ENCODE peak calls at places on chromosomes 6 and 20, in five cellular contexts. H, V, Y, Z and F are unnamed samples.

GRCh38 chr6:28522594-28523557 is 2.8 kb upstream of the GPX5 start:
- DNase-seq in H (no peak), V (no peak), Y (no peak), Z (no peak), F (no peak)

GRCh38 chr20:1952737-1953530 is 40.9 kb downstream of the PDYN start:
- DNase-seq in H (no peak), V (no peak), Y (no peak), Z (peak; percentile 53), F (no peak)

GRCh38 chr6:118386975-118387374 is 161.1 kb upstream of the PLN start:
- DNase-seq in H (no peak), V (no peak), Y (no peak), Z (no peak), F (no peak)

GRCh38 chr6:1463275-1463674 is 73.9 kb downstream of the FOXF2 start:
- DNase-seq in H (no peak), V (peak; percentile 46), Y (no peak), Z (no peak), F (no peak)

GRCh38 chr6:6771224-6771915 is 182.8 kb downstream of the LY86 start:
- DNase-seq in H (no peak), V (no peak), Y (no peak), Z (no peak), F (no peak)

GRCh38 chr20:20003088-20003954 is 13.8 kb upstream of the NAA20 start:
- DNase-seq in H (no peak), V (no peak), Y (peak; percentile 58), Z (no peak), F (no peak)

GRCh38 chr6:150273457-150274309 is 95.1 kb upstream of the IYD start:
- DNase-seq in H (no peak), V (no peak), Y (no peak), Z (peak; percentile 86), F (no peak)

GRCh38 chr6:12962995-12963394 is 246.4 kb downstream of the PHACTR1 start:
- DNase-seq in H (no peak), V (no peak), Y (peak; percentile 39), Z (no peak), F (no peak)

GRCh38 chr20:9166153-9166780 is 97.4 kb downstream of the PLCB4 start:
- DNase-seq in H (no peak), V (no peak), Y (peak; percentile 40), Z (no peak), F (no peak)

GRCh38 chr20:1899169-1899525 is 3.9 kb downstream of the SIRPA start:
- DNase-seq in H (no peak), V (no peak), Y (no peak), Z (no peak), F (no peak)

GRCh38 chr6:134525190-134525868 is 207.4 kb upstream of the SGK1 start:
- DNase-seq in H (no peak), V (no peak), Y (no peak), Z (no peak), F (no peak)

GRCh38 chr6:51163843-51164529 is 345.3 kb downstream of the TFAP2B start:
- DNase-seq in H (no peak), V (no peak), Y (no peak), Z (no peak), F (no peak)

GRCh38 chr6:110703906-110704594 is 111.2 kb downstream of the CDK19 start:
- DNase-seq in H (no peak), V (no peak), Y (no peak), Z (no peak), F (no peak)

GRCh38 chr20:44658810-44659209 is 7.3 kb upstream of the ADA start:
- DNase-seq in H (no peak), V (no peak), Y (no peak), Z (no peak), F (no peak)

GRCh38 chr6:136967874-136968752 is 46.0 kb downstream of the SLC35D3 start:
- DNase-seq in H (peak; percentile 39), V (peak; percentile 84), Y (peak; percentile 70), Z (peak; percentile 79), F (peak; percentile 74)

GRCh38 chr6:4637691-4638433 is 138.3 kb upstream of the CDYL start:
- DNase-seq in H (no peak), V (no peak), Y (peak; percentile 75), Z (no peak), F (peak; percentile 53)

GRCh38 chr6:87183687-87184086 is 28.3 kb downstream of the ZNF292 start:
- DNase-seq in H (no peak), V (no peak), Y (peak; percentile 38), Z (no peak), F (no peak)

GRCh38 chr6:42745083-42745637 is 743 bp downstream of the TBCC start:
- DNase-seq in H (peak; percentile 16), V (peak; percentile 42), Y (peak; percentile 36), Z (peak; percentile 61), F (peak; percentile 22)

GRCh38 chr6:78771619-78772018 is 95.7 kb upstream of the IRAK1BP1 start:
- DNase-seq in H (no peak), V (no peak), Y (no peak), Z (no peak), F (no peak)

GRCh38 chr6:114121913-114122662 is 151.1 kb upstream of the HDAC2 start:
- DNase-seq in H (no peak), V (no peak), Y (no peak), Z (no peak), F (no peak)

GRCh38 chr6:2999005-2999620 is 581 bp upstream of the NQO2 start:
- DNase-seq in H (no peak), V (no peak), Y (peak; percentile 83), Z (peak; percentile 33), F (no peak)

GRCh38 chr6:26538936-26539615 is 910 bp downstream of the HMGN4 start:
- DNase-seq in H (no peak), V (no peak), Y (peak; percentile 16), Z (no peak), F (no peak)

GRCh38 chr20:50385733-50386640 is 124.2 kb upstream of the PTPN1 start:
- DNase-seq in H (no peak), V (no peak), Y (no peak), Z (no peak), F (no peak)

GRCh38 chr6:156876302-156876701 is 99.1 kb downstream of the ARID1B start:
- DNase-seq in H (no peak), V (peak; percentile 73), Y (no peak), Z (no peak), F (no peak)

GRCh38 chr6:35919085-35919826 is 1.6 kb downstream of the SRPK1 start:
- DNase-seq in H (no peak), V (no peak), Y (peak; percentile 25), Z (peak; percentile 38), F (no peak)

GRCh38 chr6:87139236-87139635 is 16.1 kb upstream of the ZNF292 start:
- DNase-seq in H (no peak), V (no peak), Y (peak; percentile 55), Z (peak; percentile 67), F (peak; percentile 56)

GRCh38 chr6:30759575-30760239 is 15.4 kb upstream of the IER3 start:
- DNase-seq in H (no peak), V (no peak), Y (peak; percentile 99), Z (no peak), F (peak; percentile 85)

GRCh38 chr20:49526056-49526455 is 41.9 kb downstream of the PTGIS start:
- DNase-seq in H (no peak), V (no peak), Y (no peak), Z (no peak), F (no peak)

GRCh38 chr6:14703586-14703985 is 542.3 kb upstream of the JARID2 start:
- DNase-seq in H (no peak), V (no peak), Y (no peak), Z (no peak), F (no peak)

GRCh38 chr6:167402195-167402686 is 77.4 kb downstream of the TTLL2 start:
- DNase-seq in H (no peak), V (no peak), Y (no peak), Z (no peak), F (no peak)

GRCh38 chr6:9621276-9621675 is 793.6 kb downstream of the TFAP2A start:
- DNase-seq in H (no peak), V (no peak), Y (peak; percentile 39), Z (no peak), F (no peak)

GRCh38 chr20:59441860-59442810 is 141.7 kb downstream of the EDN3 start:
- DNase-seq in H (no peak), V (no peak), Y (no peak), Z (no peak), F (no peak)

GRCh38 chr6:13808806-13809205 is 5.6 kb downstream of the MCUR1 start:
- DNase-seq in H (no peak), V (no peak), Y (peak; percentile 22), Z (no peak), F (no peak)

GRCh38 chr6:33080127-33081089 is 4.6 kb downstream of the HLA-DPB1 start:
- DNase-seq in H (no peak), V (peak; percentile 93), Y (peak; percentile 70), Z (no peak), F (peak; percentile 77)

GRCh38 chr6:77487808-77488425 is 24.6 kb upstream of the HTR1B start:
- DNase-seq in H (no peak), V (no peak), Y (no peak), Z (no peak), F (no peak)

GRCh38 chr6:8177721-8178120 is 75.4 kb upstream of the EEF1E1 start:
- DNase-seq in H (no peak), V (no peak), Y (peak; percentile 89), Z (no peak), F (no peak)

GRCh38 chr20:56517211-56517610 is 7.3 kb upstream of the FAM209A start:
- DNase-seq in H (no peak), V (no peak), Y (no peak), Z (no peak), F (no peak)

GRCh38 chr20:63831696-63832686 is 927 bp upstream of the ZBTB46 start:
- DNase-seq in H (peak; percentile 33), V (peak; percentile 55), Y (peak; percentile 41), Z (no peak), F (no peak)